ENCODE peak calls at places on chromosomes 11 and 22, in seven cellular contexts. R is NCI-H1694; L is HS-5; O is substantia nigra; H is T-helper 9 cell; N is bronchial epithelial cell; I is naive thymus-derived CD8-positive, alpha-beta T cell. E is an unnamed sample.

GRCh38 chr22:23755711-23756110 is 1.5 kb upstream of the VPREB3 start:
- DNase-seq in I (no peak), H (no peak), N (no peak), L (no peak), O (no peak), R (no peak), E (no peak)

GRCh38 chr11:90434858-90435257 is 212.0 kb upstream of the CHORDC1 start:
- DNase-seq in H (no peak), O (no peak), R (no peak), N (peak; percentile 55), I (no peak), L (no peak), E (no peak)

GRCh38 chr11:125591659-125592304 is 870 bp upstream of the STT3A start:
- DNase-seq in H (peak; percentile 34), N (peak; percentile 68), R (no peak), I (peak; percentile 28), O (no peak), L (no peak), E (no peak)

GRCh38 chr11:86983071-86983488 is 27.9 kb upstream of the FZD4 start:
- DNase-seq in N (peak; percentile 83), R (no peak), L (no peak), I (no peak), O (no peak), H (no peak), E (no peak)

GRCh38 chr11:116104480-116105174 is 600.4 kb upstream of the CADM1 start:
- DNase-seq in H (no peak), I (no peak), R (no peak), N (no peak), O (no peak), L (no peak), E (no peak)

GRCh38 chr11:124798991-124799383 is 1.2 kb downstream of the MSANTD2 start:
- DNase-seq in R (no peak), H (no peak), L (no peak), I (no peak), N (peak; percentile 49), O (no peak), E (no peak)

GRCh38 chr11:134120143-134120850 is 51.4 kb downstream of the JAM3 start:
- DNase-seq in L (no peak), I (no peak), O (no peak), N (peak; percentile 90), R (no peak), H (no peak), E (peak; percentile 76)

GRCh38 chr11:74710291-74710938 is 20.8 kb downstream of the CHRDL2 start:
- DNase-seq in I (no peak), N (no peak), H (no peak), R (no peak), O (no peak), L (no peak), E (no peak)

GRCh38 chr11:2996976-2997375 is 4.8 kb upstream of the NAP1L4 start:
- DNase-seq in I (no peak), O (no peak), N (no peak), R (no peak), H (no peak), L (no peak), E (no peak)